ENCODE peak calls at places on chromosome 20, in five cellular contexts. I is right lobe of liver, H is A549, U is tibial artery, K is ascending aorta. F is an unnamed sample.

GRCh38 chr20:675453-676314 is at the start of gene SCRT2:
- DNase-seq in K (peak; percentile 83), H (peak; percentile 60), U (peak; percentile 81), I (peak; percentile 83), F (peak; percentile 26)

GRCh38 chr20:17808357-17808756 is 108.6 kb downstream of the BANF2 start:
- DNase-seq in H (no peak), I (no peak), U (peak; percentile 79), K (peak; percentile 72), F (no peak)

GRCh38 chr20:15637971-15638754 is 935.1 kb downstream of the KIF16B start:
- DNase-seq in I (no peak), H (no peak), U (no peak), K (no peak), F (no peak)

GRCh38 chr20:34527016-34527415 is 10.8 kb downstream of the DYNLRB1 start:
- DNase-seq in K (no peak), I (no peak), H (no peak), U (peak; percentile 42), F (no peak)

GRCh38 chr20:60993647-60994046 is 258.4 kb upstream of the CDH4 start:
- DNase-seq in U (no peak), H (peak; percentile 33), I (no peak), K (no peak), F (no peak)

GRCh38 chr20:25076731-25077609 is 5.0 kb downstream of the VSX1 start:
- DNase-seq in H (peak; percentile 80), K (no peak), U (no peak), I (no peak), F (no peak)

GRCh38 chr20:5636127-5636520 is 114.1 kb upstream of the SHLD1 start:
- DNase-seq in K (no peak), H (no peak), U (no peak), I (no peak), F (no peak)

GRCh38 chr20:32911355-32911754 is 52.6 kb downstream of the EFCAB8 start:
- DNase-seq in K (no peak), U (peak; percentile 48), I (no peak), H (no peak), F (no peak)

GRCh38 chr20:57143173-57143572 is 123.3 kb downstream of the BMP7 start:
- DNase-seq in U (no peak), I (no peak), K (no peak), H (no peak), F (no peak)

GRCh38 chr20:15561707-15562106 is 1011.5 kb downstream of the KIF16B start:
- DNase-seq in I (no peak), U (no peak), H (no peak), K (no peak), F (no peak)

GRCh38 chr20:37872161-37872560 is 30.8 kb upstream of the VSTM2L start:
- DNase-seq in U (no peak), K (no peak), H (no peak), I (no peak), F (no peak)

GRCh38 chr20:52312131-52312729 is 120.7 kb upstream of the ZFP64 start:
- DNase-seq in K (no peak), H (peak; percentile 69), I (no peak), U (no peak), F (peak; percentile 65)

GRCh38 chr20:60977896-60978295 is 274.2 kb upstream of the CDH4 start:
- DNase-seq in H (no peak), U (no peak), I (no peak), K (no peak), F (no peak)

GRCh38 chr20:36969478-36970186 is 18.1 kb upstream of the SAMHD1 start:
- DNase-seq in K (no peak), I (no peak), H (no peak), U (no peak), F (no peak)

GRCh38 chr20:55086421-55086820 is 611.0 kb downstream of the DOK5 start:
- DNase-seq in H (no peak), K (no peak), I (no peak), U (no peak), F (no peak)

GRCh38 chr20:1694672-1695071 is 37.1 kb upstream of the SIRPG start:
- DNase-seq in I (no peak), U (no peak), H (no peak), K (no peak), F (no peak)

GRCh38 chr20:13900506-13900905 is 89.9 kb downstream of the SEL1L2 start:
- DNase-seq in H (no peak), U (no peak), I (no peak), K (no peak), F (no peak)

GRCh38 chr20:52321396-52321795 is 129.8 kb upstream of the ZFP64 start:
- DNase-seq in H (no peak), U (no peak), I (no peak), K (no peak), F (no peak)

GRCh38 chr20:20761302-20761701 is 48.9 kb upstream of the RALGAPA2 start:
- DNase-seq in I (peak; percentile 84), K (no peak), U (no peak), H (no peak), F (no peak)

GRCh38 chr20:48983423-48984400 is 62.2 kb downstream of the ARFGEF2 start:
- DNase-seq in H (peak; percentile 66), K (no peak), I (no peak), U (no peak), F (peak; percentile 81)

GRCh38 chr20:24382775-24383174 is 86.7 kb upstream of the SYNDIG1 start:
- DNase-seq in U (no peak), K (peak; percentile 54), H (no peak), I (no peak), F (peak; percentile 72)

DNA sequence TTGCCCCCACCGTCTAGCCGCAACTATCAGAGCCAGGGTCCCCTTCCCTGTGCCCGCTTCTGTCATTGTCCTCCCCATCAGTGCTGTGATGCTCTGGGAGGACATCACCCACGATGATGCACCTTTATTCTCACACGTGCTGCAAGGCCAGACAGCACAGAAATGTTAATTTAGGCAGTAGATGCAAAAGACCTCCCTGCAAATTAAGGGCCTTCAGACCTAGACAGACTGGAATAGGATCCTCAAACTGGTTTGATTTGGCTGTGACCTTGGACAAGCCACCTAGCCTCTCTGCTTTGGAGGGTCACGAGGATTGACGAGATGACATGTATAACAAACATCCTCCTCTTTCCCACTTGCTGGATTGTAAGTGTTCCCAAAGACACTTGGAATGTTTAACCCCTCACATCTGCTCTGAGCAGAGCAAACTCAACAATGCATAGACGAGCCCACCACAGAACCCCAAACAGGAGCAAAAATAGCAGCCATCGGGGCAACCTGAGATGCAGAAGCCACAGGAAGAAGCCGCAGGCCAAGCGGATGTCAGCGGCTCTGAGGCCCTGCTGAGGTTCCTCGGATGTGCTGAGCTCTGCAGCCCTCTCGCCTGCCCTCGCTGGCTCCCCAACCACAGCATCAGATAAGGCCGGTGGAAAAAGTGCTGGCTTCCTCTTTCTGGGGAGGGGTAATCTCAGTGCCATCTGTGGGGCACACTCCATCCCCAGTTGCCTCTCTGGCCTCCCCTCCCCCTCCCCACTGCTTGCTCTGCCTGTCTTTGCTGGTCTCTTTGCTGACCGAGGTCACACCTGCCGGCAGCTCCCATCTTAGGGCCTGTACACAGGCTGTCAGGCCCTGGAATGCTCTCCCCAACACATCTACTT is 35.3 kb downstream of the TOX2 start:
- DNase-seq in H (no peak), U (no peak), I (no peak), K (no peak), F (no peak)
- H3K4me1 ChIP-seq in H (peaks cover 21% of the 10 kb centered on the region), U (no peaks in the 10 kb centered on the region), I (no peaks in the 10 kb centered on the region), K (no peaks in the 10 kb centered on the region), F (peaks cover 7% of the 10 kb centered on the region)

GRCh38 chr20:30168800-30169138 is 1088.7 kb upstream of the DEFB115 start:
- DNase-seq in K (no peak), H (no peak), I (peak; percentile 39), U (no peak), F (no peak)

GRCh38 chr20:30168025-30168799 is 1089.3 kb upstream of the DEFB115 start:
- DNase-seq in U (peak; percentile 59), I (peak; percentile 39), K (no peak), H (no peak), F (peak; percentile 6)

DNA sequence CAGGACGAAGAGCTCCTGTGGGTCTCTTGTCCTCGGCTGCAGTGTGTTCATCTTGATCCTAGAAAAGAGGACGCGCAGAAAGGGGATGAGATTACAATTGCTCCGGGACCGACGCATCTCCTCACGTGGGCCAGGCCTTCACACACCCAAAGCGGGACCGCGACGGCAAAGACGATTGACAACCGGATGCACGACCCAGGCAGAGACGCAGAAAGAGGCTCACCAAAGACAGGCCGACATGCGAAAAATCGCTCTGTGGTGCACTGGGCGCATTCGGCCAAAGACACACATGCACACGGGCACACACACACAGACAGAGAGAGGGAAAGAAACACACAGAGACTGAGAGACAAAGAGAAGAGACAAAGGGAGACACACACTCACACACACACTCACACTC is 1089.9 kb upstream of the DEFB115 start:
- DNase-seq in H (no peak), U (no peak), K (no peak), I (peak; percentile 27), F (no peak)
- H3K9me3 ChIP-seq in H (no peaks in the 10 kb centered on the region), U (no peaks in the 10 kb centered on the region), K (no peaks in the 10 kb centered on the region), I (no peaks in the 10 kb centered on the region), F (no peaks in the 10 kb centered on the region)

DNA sequence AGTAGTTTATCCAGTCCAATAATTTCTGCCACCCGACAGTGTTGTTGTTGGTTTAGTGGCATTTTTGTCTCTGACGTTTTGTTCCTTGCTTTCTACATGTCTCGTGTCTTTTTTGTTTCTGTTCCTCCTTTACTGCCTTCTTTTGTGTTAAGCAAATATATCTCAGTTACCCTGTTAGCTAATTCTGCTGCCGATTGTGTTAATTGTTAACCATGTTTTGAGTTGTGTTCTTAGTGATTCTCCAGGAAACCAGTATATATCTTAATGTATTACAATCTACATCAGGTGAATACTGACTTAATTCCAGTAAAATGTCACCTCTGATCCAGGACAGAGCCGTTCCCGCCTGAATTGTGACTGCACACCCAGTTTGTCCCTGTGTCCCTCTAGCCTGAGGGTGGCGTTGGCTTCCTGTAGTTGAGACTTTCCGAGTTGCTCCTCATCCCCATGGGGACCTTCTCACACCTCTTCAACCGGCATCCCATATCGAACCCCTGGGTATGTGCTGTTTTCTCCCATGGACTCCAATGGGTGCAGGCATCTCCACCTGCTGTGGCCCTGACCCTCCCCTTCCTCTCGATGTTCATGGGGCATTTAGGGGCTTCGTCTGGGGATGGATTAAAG is 35.8 kb upstream of the BHLHE23 start:
- DNase-seq in K (no peak), U (no peak), I (peak; percentile 15), H (no peak), F (peak; percentile 3)
- TF ChIP-seq CTCF in K (no peak), U (no peak), I (no peak), H (no peak), F (no peak)

DNA sequence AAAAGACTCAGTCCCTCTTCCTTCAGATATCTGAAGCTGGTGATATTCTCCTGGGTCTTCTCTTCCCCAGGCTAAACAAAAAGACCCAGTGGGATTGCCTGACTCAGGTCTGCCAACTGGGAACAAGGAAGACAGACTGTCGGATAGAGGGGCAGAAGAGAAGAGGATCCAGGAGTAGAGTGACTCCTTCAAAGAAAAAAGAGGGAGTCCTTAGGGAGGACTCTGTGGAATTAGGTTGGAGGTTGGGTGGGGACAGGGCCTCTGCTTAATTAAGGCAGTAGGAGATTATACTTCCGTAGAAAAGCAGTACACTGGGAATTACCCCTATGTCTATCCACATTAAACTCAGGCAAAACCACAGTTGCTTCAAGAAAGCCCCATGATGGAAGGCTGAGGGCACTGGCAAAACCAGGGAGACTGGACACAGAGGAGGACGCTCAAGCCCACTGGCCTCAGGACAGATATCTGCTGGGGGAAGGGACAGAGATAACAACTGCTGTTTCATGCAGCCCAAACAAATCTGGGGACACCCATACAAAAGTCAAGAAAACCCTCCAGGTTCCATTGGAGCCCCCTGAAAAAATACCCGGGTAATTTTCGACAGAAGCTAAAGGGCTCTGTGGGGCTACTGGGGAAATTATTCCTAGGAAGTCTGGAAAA is 5.7 kb downstream of the BCL2L1 start:
- DNase-seq in I (no peak), H (no peak), K (no peak), U (peak; percentile 53), F (no peak)
- H3K4me1 ChIP-seq in I (peaks cover 53% of the 10 kb centered on the region), H (peaks cover 74% of the 10 kb centered on the region), K (peaks cover 4% of the 10 kb centered on the region), U (peaks cover 70% of the 10 kb centered on the region), F (peaks cover 3% of the 10 kb centered on the region)

F was measured in BE2C.